ENCODE peak calls at places on chromosomes 5 and 9, in nine cellular contexts. One of them, this sample, is unnamed.

GRCh38 chr5:132830436-132831094 is at the start of gene SHROOM1:
- DNase-seq in GM12878: no peak
- DNase-seq in body of pancreas: peak
- DNase-seq in adrenal gland: peak
- DNase-seq in H1: no peak
- DNase-seq in heart left ventricle: peak
- DNase-seq in tibial nerve: no peak
- DNase-seq in A549: peak
- DNase-seq in uterus: peak
- DNase-seq in this sample: peak

GRCh38 chr5:69217154-69217731 is 17.4 kb upstream of the CDK7 start:
- DNase-seq in heart left ventricle: no peak
- DNase-seq in H1: no peak
- DNase-seq in GM12878: peak
- DNase-seq in A549: no peak
- DNase-seq in body of pancreas: no peak
- DNase-seq in adrenal gland: no peak
- DNase-seq in uterus: peak
- DNase-seq in tibial nerve: no peak
- DNase-seq in this sample: no peak

GRCh38 chr5:150112211-150113046 is 26.1 kb upstream of the CSF1R start:
- DNase-seq in uterus: no peak
- DNase-seq in heart left ventricle: no peak
- DNase-seq in A549: peak
- DNase-seq in adrenal gland: no peak
- DNase-seq in GM12878: no peak
- DNase-seq in body of pancreas: peak
- DNase-seq in tibial nerve: peak
- DNase-seq in H1: no peak
- DNase-seq in this sample: peak

GRCh38 chr9:76415731-76416130 is 21.5 kb upstream of the RFK start:
- DNase-seq in H1: no peak
- DNase-seq in A549: no peak
- DNase-seq in adrenal gland: no peak
- DNase-seq in GM12878: no peak
- DNase-seq in body of pancreas: peak
- DNase-seq in heart left ventricle: no peak
- DNase-seq in uterus: no peak
- DNase-seq in tibial nerve: no peak
- DNase-seq in this sample: no peak

GRCh38 chr5:2008851-2009629 is 126.3 kb upstream of the IRX4 start:
- DNase-seq in heart left ventricle: no peak
- DNase-seq in body of pancreas: no peak
- DNase-seq in A549: no peak
- DNase-seq in tibial nerve: no peak
- DNase-seq in uterus: no peak
- DNase-seq in H1: no peak
- DNase-seq in adrenal gland: no peak
- DNase-seq in GM12878: no peak
- DNase-seq in this sample: peak

GRCh38 chr9:117487555-117488175 is 72.8 kb upstream of the ASTN2 start:
- DNase-seq in heart left ventricle: peak
- DNase-seq in body of pancreas: peak
- DNase-seq in adrenal gland: peak
- DNase-seq in A549: peak
- DNase-seq in H1: peak
- DNase-seq in tibial nerve: peak
- DNase-seq in uterus: peak
- DNase-seq in GM12878: peak
- DNase-seq in this sample: peak

GRCh38 chr5:38579105-38579504 is 22.7 kb upstream of the LIFR start:
- DNase-seq in H1: no peak
- DNase-seq in heart left ventricle: no peak
- DNase-seq in GM12878: no peak
- DNase-seq in uterus: no peak
- DNase-seq in body of pancreas: no peak
- DNase-seq in tibial nerve: no peak
- DNase-seq in adrenal gland: no peak
- DNase-seq in A549: no peak
- DNase-seq in this sample: no peak

GRCh38 chr9:77959803-77960202 is 71.8 kb downstream of the GNAQ start:
- DNase-seq in GM12878: no peak
- DNase-seq in H1: no peak
- DNase-seq in A549: no peak
- DNase-seq in tibial nerve: no peak
- DNase-seq in adrenal gland: no peak
- DNase-seq in heart left ventricle: no peak
- DNase-seq in body of pancreas: no peak
- DNase-seq in uterus: no peak
- DNase-seq in this sample: no peak

GRCh38 chr9:126701820-126702500 is 88.2 kb downstream of the LMX1B start:
- DNase-seq in A549: no peak
- DNase-seq in heart left ventricle: peak
- DNase-seq in uterus: no peak
- DNase-seq in body of pancreas: no peak
- DNase-seq in H1: no peak
- DNase-seq in tibial nerve: no peak
- DNase-seq in adrenal gland: no peak
- DNase-seq in GM12878: no peak
- DNase-seq in this sample: no peak

GRCh38 chr9:86902606-86903460 is 44.5 kb downstream of the GAS1 start:
- DNase-seq in tibial nerve: no peak
- DNase-seq in A549: no peak
- DNase-seq in GM12878: no peak
- DNase-seq in H1: no peak
- DNase-seq in uterus: peak
- DNase-seq in body of pancreas: no peak
- DNase-seq in heart left ventricle: no peak
- DNase-seq in adrenal gland: no peak
- DNase-seq in this sample: no peak

GRCh38 chr5:32852535-32852934 is 141.4 kb downstream of the NPR3 start:
- DNase-seq in heart left ventricle: no peak
- DNase-seq in uterus: no peak
- DNase-seq in tibial nerve: peak
- DNase-seq in body of pancreas: peak
- DNase-seq in adrenal gland: peak
- DNase-seq in H1: peak
- DNase-seq in GM12878: no peak
- DNase-seq in A549: peak
- DNase-seq in this sample: no peak

GRCh38 chr9:130451509-130452388 is 7.0 kb downstream of the ASS1 start:
- DNase-seq in body of pancreas: peak
- DNase-seq in uterus: peak
- DNase-seq in adrenal gland: peak
- DNase-seq in tibial nerve: peak
- DNase-seq in H1: no peak
- DNase-seq in heart left ventricle: peak
- DNase-seq in A549: peak
- DNase-seq in GM12878: no peak
- DNase-seq in this sample: peak

GRCh38 chr5:176819476-176819875 is 9.1 kb downstream of the UNC5A start:
- DNase-seq in GM12878: no peak
- DNase-seq in adrenal gland: no peak
- DNase-seq in H1: no peak
- DNase-seq in uterus: no peak
- DNase-seq in tibial nerve: no peak
- DNase-seq in heart left ventricle: no peak
- DNase-seq in A549: no peak
- DNase-seq in body of pancreas: no peak
- DNase-seq in this sample: no peak

GRCh38 chr5:176816791-176817272 is 6.5 kb downstream of the UNC5A start:
- DNase-seq in H1: no peak
- DNase-seq in A549: no peak
- DNase-seq in uterus: no peak
- DNase-seq in body of pancreas: no peak
- DNase-seq in adrenal gland: no peak
- DNase-seq in tibial nerve: no peak
- DNase-seq in GM12878: no peak
- DNase-seq in heart left ventricle: no peak
- DNase-seq in this sample: no peak

GRCh38 chr5:176817369-176817841 is 7.0 kb downstream of the UNC5A start:
- DNase-seq in A549: no peak
- DNase-seq in H1: no peak
- DNase-seq in heart left ventricle: no peak
- DNase-seq in tibial nerve: no peak
- DNase-seq in adrenal gland: no peak
- DNase-seq in uterus: no peak
- DNase-seq in body of pancreas: no peak
- DNase-seq in GM12878: no peak
- DNase-seq in this sample: no peak

GRCh38 chr5:176817864-176818377 is 7.6 kb downstream of the UNC5A start:
- DNase-seq in tibial nerve: no peak
- DNase-seq in adrenal gland: no peak
- DNase-seq in GM12878: no peak
- DNase-seq in uterus: no peak
- DNase-seq in body of pancreas: no peak
- DNase-seq in H1: no peak
- DNase-seq in A549: peak
- DNase-seq in heart left ventricle: no peak
- DNase-seq in this sample: no peak

GRCh38 chr5:176818391-176819098 is 8.2 kb downstream of the UNC5A start:
- DNase-seq in tibial nerve: no peak
- DNase-seq in adrenal gland: no peak
- DNase-seq in heart left ventricle: no peak
- DNase-seq in H1: no peak
- DNase-seq in uterus: no peak
- DNase-seq in GM12878: peak
- DNase-seq in A549: peak
- DNase-seq in body of pancreas: no peak
- DNase-seq in this sample: no peak
- H3K4me3 ChIP-seq in tibial nerve: no peak
- H3K4me3 ChIP-seq in adrenal gland: no peak
- H3K4me3 ChIP-seq in heart left ventricle: no peak
- H3K4me3 ChIP-seq in H1: peak
- H3K4me3 ChIP-seq in uterus: no peak
- H3K4me3 ChIP-seq in GM12878: no peak
- H3K4me3 ChIP-seq in A549: peak
- H3K4me3 ChIP-seq in body of pancreas: no peak
- H3K4me3 ChIP-seq in this sample: no peak

DNA sequence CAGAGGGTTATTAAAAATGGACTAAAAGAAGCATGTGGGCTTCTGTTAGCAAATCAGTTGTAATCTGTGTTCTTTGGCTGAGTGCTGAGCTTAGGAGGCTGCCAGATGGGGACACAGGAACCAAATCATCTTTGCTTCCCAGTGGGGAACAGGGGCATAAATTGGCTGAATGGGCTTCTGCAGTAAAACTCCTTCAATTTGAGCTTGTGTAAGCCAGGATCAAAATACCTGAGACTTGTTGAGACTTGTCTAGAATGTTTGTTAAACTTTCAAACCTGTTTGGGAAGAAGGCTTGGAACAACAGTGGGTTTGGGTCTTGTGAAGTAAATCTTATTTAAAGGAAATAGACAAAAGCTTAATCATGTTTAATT is 32.2 kb upstream of the TNFAIP8 start:
- DNase-seq in heart left ventricle: no peak
- DNase-seq in tibial nerve: no peak
- DNase-seq in uterus: no peak
- DNase-seq in adrenal gland: no peak
- DNase-seq in GM12878: no peak
- DNase-seq in body of pancreas: no peak
- DNase-seq in H1: no peak
- DNase-seq in A549: peak
- DNase-seq in this sample: no peak
- TF ChIP-seq POLR2A in heart left ventricle: no peak
- TF ChIP-seq POLR2A in tibial nerve: no peak
- TF ChIP-seq POLR2A in uterus: no peak
- TF ChIP-seq POLR2A in adrenal gland: no peak
- TF ChIP-seq POLR2A in GM12878: no peak
- TF ChIP-seq POLR2A in body of pancreas: no peak
- TF ChIP-seq POLR2A in H1: no peak
- TF ChIP-seq POLR2A in A549: no peak
- TF ChIP-seq POLR2A in this sample: no peak

DNA sequence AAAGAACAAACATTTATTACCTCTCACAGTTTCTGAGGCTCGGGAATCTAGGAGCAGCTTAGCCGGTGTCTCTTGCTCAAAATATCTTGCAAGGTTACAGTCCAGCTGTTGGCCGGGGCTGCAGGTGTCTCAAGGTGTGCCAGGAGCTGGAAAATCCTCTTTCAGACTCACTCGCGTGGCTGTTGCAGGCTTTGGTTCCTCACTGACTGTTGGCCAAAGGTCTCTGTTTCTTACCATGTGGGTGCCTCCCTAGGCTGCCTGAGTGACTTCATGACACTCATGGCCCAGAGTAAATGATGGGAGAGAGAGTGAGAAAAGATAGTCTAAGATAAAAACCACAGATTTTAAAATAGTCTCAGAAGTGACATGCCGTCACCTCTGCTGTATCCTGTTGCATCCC is 43.8 kb downstream of the AOPEP start:
- DNase-seq in uterus: no peak
- DNase-seq in adrenal gland: no peak
- DNase-seq in H1: no peak
- DNase-seq in body of pancreas: no peak
- DNase-seq in GM12878: no peak
- DNase-seq in A549: no peak
- DNase-seq in tibial nerve: no peak
- DNase-seq in heart left ventricle: no peak
- DNase-seq in this sample: no peak
- TF ChIP-seq CTCF in uterus: no peak
- TF ChIP-seq CTCF in adrenal gland: no peak
- TF ChIP-seq CTCF in H1: no peak
- TF ChIP-seq CTCF in body of pancreas: no peak
- TF ChIP-seq CTCF in GM12878: no peak
- TF ChIP-seq CTCF in A549: no peak
- TF ChIP-seq CTCF in tibial nerve: no peak
- TF ChIP-seq CTCF in heart left ventricle: no peak
- TF ChIP-seq CTCF in this sample: no peak

GRCh38 chr9:92508018-92508417 is 25.7 kb upstream of the ASPN start:
- DNase-seq in A549: no peak
- DNase-seq in body of pancreas: no peak
- DNase-seq in uterus: peak
- DNase-seq in adrenal gland: no peak
- DNase-seq in heart left ventricle: no peak
- DNase-seq in H1: no peak
- DNase-seq in GM12878: no peak
- DNase-seq in tibial nerve: no peak
- DNase-seq in this sample: no peak

GRCh38 chr9:92507496-92507895 is 25.2 kb upstream of the ASPN start:
- DNase-seq in H1: no peak
- DNase-seq in tibial nerve: no peak
- DNase-seq in body of pancreas: no peak
- DNase-seq in uterus: no peak
- DNase-seq in GM12878: no peak
- DNase-seq in adrenal gland: no peak
- DNase-seq in A549: no peak
- DNase-seq in heart left ventricle: no peak
- DNase-seq in this sample: no peak

GRCh38 chr9:92504881-92505280 is 22.6 kb upstream of the ASPN start:
- DNase-seq in body of pancreas: no peak
- DNase-seq in heart left ventricle: no peak
- DNase-seq in H1: no peak
- DNase-seq in adrenal gland: no peak
- DNase-seq in A549: no peak
- DNase-seq in uterus: no peak
- DNase-seq in tibial nerve: no peak
- DNase-seq in GM12878: no peak
- DNase-seq in this sample: no peak

GRCh38 chr9:92507005-92507404 is 24.7 kb upstream of the ASPN start:
- DNase-seq in H1: no peak
- DNase-seq in heart left ventricle: no peak
- DNase-seq in tibial nerve: no peak
- DNase-seq in uterus: no peak
- DNase-seq in body of pancreas: no peak
- DNase-seq in A549: no peak
- DNase-seq in GM12878: no peak
- DNase-seq in adrenal gland: no peak
- DNase-seq in this sample: no peak

GRCh38 chr9:92506184-92506857 is 24.0 kb upstream of the ASPN start:
- DNase-seq in A549: peak
- DNase-seq in adrenal gland: no peak
- DNase-seq in uterus: peak
- DNase-seq in heart left ventricle: no peak
- DNase-seq in H1: no peak
- DNase-seq in tibial nerve: peak
- DNase-seq in body of pancreas: peak
- DNase-seq in GM12878: no peak
- DNase-seq in this sample: peak
- H3K4me3 ChIP-seq in A549: peak
- H3K4me3 ChIP-seq in adrenal gland: no peak
- H3K4me3 ChIP-seq in uterus: no peak
- H3K4me3 ChIP-seq in heart left ventricle: no peak
- H3K4me3 ChIP-seq in H1: no peak
- H3K4me3 ChIP-seq in tibial nerve: no peak
- H3K4me3 ChIP-seq in body of pancreas: no peak
- H3K4me3 ChIP-seq in GM12878: no peak
- H3K4me3 ChIP-seq in this sample: no peak